ENCODE peak calls at places on chromosomes 6 and 20, in eight cellular contexts. C, Z, W, P, Q, V, G and H are unnamed samples.

GRCh38 chr6:39225946-39226437 is 3.3 kb downstream of the KCNK5 start:
- DNase-seq in C (no peak), V (no peak), P (no peak), G (no peak), Q (no peak), Z (no peak), W (no peak), H (no peak)

GRCh38 chr6:63573899-63574553 is 1.7 kb downstream of the LOC128125822 start:
- DNase-seq in G (peak), P (no peak), C (peak), V (no peak), Q (no peak), Z (no peak), W (peak), H (peak)

GRCh38 chr6:105189026-105189680 is 9.3 kb upstream of the POPDC3 start:
- DNase-seq in V (no peak), Z (no peak), Q (no peak), C (no peak), G (no peak), P (no peak), W (no peak), H (no peak)

GRCh38 chr20:36569847-36570429 is 3.5 kb upstream of the TGIF2 start:
- DNase-seq in W (no peak), V (no peak), Z (no peak), Q (no peak), C (no peak), G (no peak), P (no peak), H (no peak)

GRCh38 chr6:163354779-163355431 is 59.6 kb upstream of the QKI start:
- DNase-seq in G (no peak), C (no peak), Q (no peak), W (no peak), Z (peak), V (no peak), P (no peak), H (no peak)

GRCh38 chr6:12288844-12289654 is 1.1 kb upstream of the EDN1 start:
- DNase-seq in G (peak), W (peak), Z (no peak), P (no peak), Q (no peak), V (no peak), C (peak), H (peak)

GRCh38 chr6:1607557-1608221 is 2.0 kb upstream of the FOXC1 start:
- DNase-seq in Q (peak), P (no peak), Z (no peak), W (peak), G (no peak), C (no peak), V (no peak), H (peak)

GRCh38 chr6:154962751-154963150 is 32.4 kb upstream of the TIAM2 start:
- DNase-seq in V (no peak), G (no peak), Z (no peak), P (peak), Q (no peak), C (no peak), W (no peak), H (no peak)

GRCh38 chr20:47466193-47466592 is 35.5 kb upstream of the NCOA3 start:
- DNase-seq in V (no peak), W (no peak), C (no peak), Q (no peak), Z (no peak), P (peak), G (no peak), H (no peak)

GRCh38 chr6:11804706-11805105 is 26.1 kb upstream of the ADTRP start:
- DNase-seq in G (no peak), Z (no peak), W (no peak), V (no peak), C (no peak), P (no peak), Q (no peak), H (no peak)

GRCh38 chr6:16354692-16355091 is 116.3 kb downstream of the GMPR start:
- DNase-seq in V (no peak), Q (no peak), G (no peak), C (no peak), P (no peak), W (no peak), Z (no peak), H (no peak)

GRCh38 chr20:57468523-57469417 is 56.2 kb downstream of the CTCFL start:
- DNase-seq in Q (peak), P (no peak), Z (peak), C (no peak), V (no peak), W (no peak), G (no peak), H (no peak)

GRCh38 chr6:166258854-166259276 is 49.3 kb downstream of the PRR18 start:
- DNase-seq in P (no peak), C (no peak), G (no peak), W (no peak), Z (peak), Q (no peak), V (no peak), H (no peak)

GRCh38 chr6:90072961-90073464 is 178.7 kb downstream of the GJA10 start:
- DNase-seq in Q (no peak), Z (no peak), G (no peak), W (no peak), C (no peak), V (no peak), P (no peak), H (no peak)

GRCh38 chr6:16956371-16956770 is 145.5 kb upstream of the STMND1 start:
- DNase-seq in C (no peak), V (no peak), G (no peak), Q (no peak), P (no peak), Z (no peak), W (no peak), H (no peak)

GRCh38 chr6:70706491-70707123 is 38.9 kb downstream of the SMAP1 start:
- DNase-seq in W (peak), Q (no peak), V (peak), C (peak), Z (no peak), P (no peak), G (no peak), H (peak)

GRCh38 chr6:21595265-21595950 is 1.9 kb downstream of the SOX4 start:
- DNase-seq in G (no peak), W (peak), C (peak), V (no peak), P (no peak), Q (peak), Z (peak), H (no peak)

GRCh38 chr6:19664050-19664449 is 173.1 kb upstream of the ID4 start:
- DNase-seq in Z (no peak), V (no peak), Q (no peak), C (no peak), P (no peak), W (no peak), G (no peak), H (no peak)

GRCh38 chr6:35765739-35766138 is 10.7 kb upstream of the CLPSL2 start:
- DNase-seq in V (no peak), G (no peak), W (no peak), Z (peak), C (no peak), P (no peak), Q (no peak), H (no peak)

GRCh38 chr20:3727333-3728035 is 5.0 kb upstream of the HSPA12B start:
- DNase-seq in C (no peak), V (no peak), W (no peak), Z (peak), Q (peak), P (peak), G (no peak), H (no peak)

GRCh38 chr6:118784641-118785164 is 109.2 kb upstream of the ASF1A start:
- DNase-seq in Q (no peak), W (no peak), C (peak), G (no peak), P (no peak), Z (no peak), V (peak), H (no peak)

GRCh38 chr6:81241717-81242116 is 510.8 kb downstream of the TENT5A start:
- DNase-seq in Q (no peak), C (no peak), G (no peak), V (no peak), P (peak), W (no peak), Z (no peak), H (peak)

GRCh38 chr20:36401336-36401735 is 95.2 kb downstream of the DLGAP4 start:
- DNase-seq in G (no peak), Z (no peak), W (no peak), P (no peak), V (no peak), Q (no peak), C (no peak), H (no peak)

GRCh38 chr6:75747985-75748742 is 875 bp upstream of the MYO6 start:
- DNase-seq in Z (no peak), V (no peak), C (no peak), P (no peak), G (no peak), Q (no peak), W (no peak), H (no peak)

GRCh38 chr6:1199981-1200637 is 111.8 kb upstream of the FOXQ1 start:
- DNase-seq in G (no peak), C (no peak), V (no peak), W (no peak), Q (no peak), P (peak), Z (no peak), H (no peak)

GRCh38 chr6:26198626-26199056 is 111.4 kb downstream of the HFE start:
- DNase-seq in Z (no peak), C (peak), W (no peak), V (no peak), G (no peak), P (no peak), Q (no peak), H (no peak)

GRCh38 chr20:364905-365794 is 15.4 kb upstream of the TRIB3 start:
- DNase-seq in G (no peak), Z (no peak), W (no peak), C (no peak), V (no peak), Q (no peak), P (no peak), H (peak)

GRCh38 chr6:84150680-84151079 is 76.8 kb downstream of the CEP162 start:
- DNase-seq in Q (no peak), W (no peak), C (no peak), P (peak), G (no peak), Z (no peak), V (no peak), H (no peak)

GRCh38 chr6:24145690-24146131 is 19.7 kb downstream of the NRSN1 start:
- DNase-seq in Q (no peak), V (no peak), P (no peak), Z (no peak), C (no peak), G (no peak), W (no peak), H (no peak)